ENCODE peak calls at places on chromosomes 6 and 20, in four cellular contexts. V, S, I and F are unnamed samples.

GRCh38 chr6:154319231-154319858 is 37.3 kb downstream of the IPCEF1 start:
- DNase-seq in V (peak), S (no peak), I (no peak), F (no peak)

GRCh38 chr6:83461438-83461837 is 30.6 kb upstream of the ME1 start:
- DNase-seq in V (peak), S (no peak), I (no peak), F (no peak)

GRCh38 chr6:156555117-156555516 is 222.1 kb upstream of the ARID1B start:
- DNase-seq in V (no peak), S (no peak), I (no peak), F (no peak)

GRCh38 chr6:128739112-128739511 is 143.8 kb upstream of the LAMA2 start:
- DNase-seq in V (no peak), S (no peak), I (peak), F (no peak)

GRCh38 chr6:168834814-168835213 is 393.8 kb downstream of the SMOC2 start:
- DNase-seq in V (no peak), S (no peak), I (no peak), F (no peak)

GRCh38 chr20:43558412-43559146 is at the start of gene SGK2:
- DNase-seq in V (peak), S (no peak), I (peak), F (no peak)

GRCh38 chr20:36528176-36528874 is 13.0 kb upstream of the MYL9 start:
- DNase-seq in V (no peak), S (no peak), I (no peak), F (no peak)

GRCh38 chr6:2403546-2403945 is 158.1 kb upstream of the GMDS start:
- DNase-seq in V (no peak), S (no peak), I (no peak), F (no peak)

GRCh38 chr6:126976263-126976797 is 142.1 kb upstream of the RSPO3 start:
- DNase-seq in V (no peak), S (no peak), I (no peak), F (no peak)

GRCh38 chr20:24577271-24577909 is 108.0 kb downstream of the SYNDIG1 start:
- DNase-seq in V (no peak), S (no peak), I (peak), F (no peak)

GRCh38 chr20:20547221-20547875 is 165.1 kb downstream of the RALGAPA2 start:
- DNase-seq in V (peak), S (no peak), I (no peak), F (no peak)
- H3K23ac ChIP-seq in V (no peak), S (no peak), I (no peak), F (no peak)

GRCh38 chr20:63944078-63944941 is 11.9 kb downstream of the UCKL1 start:
- DNase-seq in V (no peak), S (no peak), I (no peak), F (no peak)

GRCh38 chr20:63943007-63943807 is 13.0 kb downstream of the UCKL1 start:
- DNase-seq in V (no peak), S (no peak), I (no peak), F (no peak)

GRCh38 chr20:63945921-63946920 is 10.0 kb downstream of the UCKL1 start:
- DNase-seq in V (no peak), S (no peak), I (no peak), F (no peak)

GRCh38 chr20:63943808-63944077 is 12.5 kb downstream of the UCKL1 start:
- DNase-seq in V (no peak), S (no peak), I (no peak), F (no peak)

GRCh38 chr20:63945031-63945658 is 11.1 kb downstream of the UCKL1 start:
- DNase-seq in V (no peak), S (no peak), I (no peak), F (no peak)
- H4K5ac ChIP-seq in V (no peak), S (no peak), I (no peak), F (no peak)

GRCh38 chr6:169959129-169960002 is 207.9 kb downstream of the ERMARD start:
- DNase-seq in V (no peak), S (peak), I (no peak), F (peak)

GRCh38 chr6:169958510-169958909 is 207.1 kb downstream of the ERMARD start:
- DNase-seq in V (no peak), S (no peak), I (no peak), F (no peak)

GRCh38 chr6:169955796-169956493 is 204.5 kb downstream of the ERMARD start:
- DNase-seq in V (no peak), S (peak), I (no peak), F (no peak)

GRCh38 chr6:169956580-169956979 is 205.2 kb downstream of the ERMARD start:
- DNase-seq in V (no peak), S (peak), I (no peak), F (no peak)

DNA sequence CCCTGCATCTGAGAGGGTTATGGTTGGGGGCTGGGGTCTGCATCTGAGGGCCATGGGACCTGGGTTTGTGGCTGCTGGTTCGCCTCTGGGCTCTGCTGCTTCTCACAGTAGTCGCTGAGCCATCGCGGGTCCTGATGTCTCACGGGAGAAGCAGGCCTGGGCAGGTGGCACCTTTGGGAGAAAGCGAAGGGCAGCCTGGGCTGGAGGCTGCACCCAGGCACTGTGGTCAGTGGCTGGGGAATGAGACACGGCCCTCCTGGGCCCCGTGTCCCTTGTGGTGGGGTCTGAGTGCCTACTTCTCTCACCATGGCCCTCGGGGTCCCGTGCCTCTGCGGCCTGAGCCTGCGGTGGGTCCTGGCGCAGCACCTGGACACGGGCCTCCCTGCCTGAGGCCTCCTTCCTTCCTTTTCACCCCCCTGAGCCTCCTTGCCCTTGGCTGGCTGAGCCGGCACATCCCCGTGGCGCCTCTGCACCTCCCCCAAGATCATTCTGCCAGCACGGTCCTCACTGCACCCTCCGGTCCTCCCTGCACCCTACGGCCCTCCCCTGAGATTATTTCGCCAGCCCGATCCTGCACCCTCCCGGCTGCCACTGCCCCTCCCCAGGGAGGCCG is 206.0 kb downstream of the ERMARD start:
- DNase-seq in V (no peak), S (no peak), I (no peak), F (no peak)
- H3K4ac ChIP-seq in V (no peak), S (no peak), I (no peak), F (no peak)

GRCh38 chr6:43769526-43770416 is at the start of gene VEGFA:
- DNase-seq in V (peak), S (peak), I (peak), F (peak)
- H3K23ac ChIP-seq in V (peak), S (no peak), I (peak), F (no peak)

GRCh38 chr6:159148641-159149040 is 20.6 kb upstream of the FNDC1 start:
- DNase-seq in V (no peak), S (no peak), I (no peak), F (no peak)
- H4K5ac ChIP-seq in V (no peak), S (no peak), I (no peak), F (no peak)

GRCh38 chr6:32855467-32856174 is 1.6 kb downstream of the PSMB9 start:
- DNase-seq in V (no peak), S (no peak), I (no peak), F (no peak)

GRCh38 chr6:32860674-32861073 is 6.7 kb downstream of the PSMB9 start:
- DNase-seq in V (no peak), S (no peak), I (no peak), F (no peak)

GRCh38 chr6:32854376-32855178 is 585 bp downstream of the PSMB9 start:
- DNase-seq in V (peak), S (no peak), I (no peak), F (no peak)

GRCh38 chr6:32857156-32857891 is 3.3 kb downstream of the PSMB9 start:
- DNase-seq in V (no peak), S (no peak), I (no peak), F (no peak)

GRCh38 chr6:32858194-32858593 is 4.2 kb downstream of the PSMB9 start:
- DNase-seq in V (no peak), S (no peak), I (no peak), F (no peak)
- H3K4ac ChIP-seq in V (no peak), S (no peak), I (no peak), F (no peak)

GRCh38 chr20:61918548-61918947 is 147.1 kb downstream of the TAF4 start:
- DNase-seq in V (no peak), S (no peak), I (peak), F (peak)
- H3K23ac ChIP-seq in V (no peak), S (no peak), I (no peak), F (no peak)